ENCODE peak calls at places on chromosomes 1 and 21, in seven cellular contexts. D, E, L, P, U, H and Q are unnamed samples.
A peak's percentile ranks its signal among the peaks of the same experiment; 100 is the strongest.

GRCh38 chr1:243963566-243963965 is 87.5 kb upstream of the ZBTB18 start:
- ATAC-seq in D (no peak), E (no peak), L (no peak), P (no peak), U (no peak), H (no peak), Q (no peak)

GRCh38 chr1:2350486-2350885 is 40.9 kb downstream of the MORN1 start:
- ATAC-seq in D (no peak), E (no peak), L (no peak), P (no peak), U (no peak), H (no peak), Q (no peak)

GRCh38 chr21:15794277-15794912 is 64.6 kb downstream of the USP25 start:
- ATAC-seq in D (no peak), E (no peak), L (no peak), P (no peak), U (no peak), H (no peak), Q (peak; percentile 38)

GRCh38 chr1:119007672-119008482 is 19.7 kb upstream of the TBX15 start:
- ATAC-seq in D (peak; percentile 43), E (no peak), L (peak; percentile 41), P (peak; percentile 36), U (peak; percentile 40), H (peak; percentile 11), Q (no peak)

GRCh38 chr1:119347858-119348257 is 20.7 kb upstream of the HAO2 start:
- ATAC-seq in D (no peak), E (peak; percentile 47), L (no peak), P (peak; percentile 56), U (no peak), H (no peak), Q (peak; percentile 92)

GRCh38 chr1:2274968-2275475 is 46.9 kb downstream of the SKI start:
- ATAC-seq in D (no peak), E (no peak), L (no peak), P (no peak), U (no peak), H (no peak), Q (peak; percentile 48)

GRCh38 chr1:168443899-168444298 is 99.9 kb downstream of the XCL2 start:
- ATAC-seq in D (peak; percentile 39), E (peak; percentile 70), L (no peak), P (peak; percentile 42), U (no peak), H (no peak), Q (peak; percentile 74)

GRCh38 chr1:236011641-236012040 is 53.2 kb downstream of the NID1 start:
- ATAC-seq in D (no peak), E (no peak), L (no peak), P (no peak), U (no peak), H (no peak), Q (no peak)

GRCh38 chr21:35593000-35593502 is 467.3 kb downstream of the SETD4 start:
- ATAC-seq in D (no peak), E (no peak), L (no peak), P (no peak), U (peak; percentile 80), H (peak; percentile 50), Q (no peak)